ENCODE peak calls at places on chromosomes 11 and 22, in five cellular contexts. One of them, this sample, is unnamed.

GRCh38 chr11:34080609-34081008 is 24.8 kb upstream of the NAT10 start:
- DNase-seq in body of pancreas: no peak
- DNase-seq in lower lobe of right lung: no peak
- DNase-seq in IMR-90: no peak
- DNase-seq in CD8-positive, alpha-beta memory T cell: no peak
- DNase-seq in this sample: no peak

GRCh38 chr11:91926967-91927366 is 297.7 kb upstream of the FAT3 start:
- DNase-seq in CD8-positive, alpha-beta memory T cell: no peak
- DNase-seq in lower lobe of right lung: no peak
- DNase-seq in IMR-90: no peak
- DNase-seq in body of pancreas: peak; percentile 26
- DNase-seq in this sample: no peak

GRCh38 chr22:38314992-38315800 is 2.0 kb downstream of the CSNK1E start:
- DNase-seq in lower lobe of right lung: no peak
- DNase-seq in IMR-90: peak; percentile 35
- DNase-seq in CD8-positive, alpha-beta memory T cell: peak; percentile 35
- DNase-seq in body of pancreas: peak; percentile 57
- DNase-seq in this sample: peak; percentile 46

GRCh38 chr22:37661160-37661924 is 2.8 kb downstream of the PDXP start:
- DNase-seq in lower lobe of right lung: no peak
- DNase-seq in body of pancreas: no peak
- DNase-seq in IMR-90: peak; percentile 82
- DNase-seq in CD8-positive, alpha-beta memory T cell: peak; percentile 53
- DNase-seq in this sample: peak; percentile 24

GRCh38 chr11:67613960-67614715 is 7.4 kb downstream of the NDUFV1 start:
- DNase-seq in lower lobe of right lung: peak; percentile 76
- DNase-seq in IMR-90: peak; percentile 13
- DNase-seq in CD8-positive, alpha-beta memory T cell: peak; percentile 85
- DNase-seq in body of pancreas: peak; percentile 66
- DNase-seq in this sample: peak; percentile 88

GRCh38 chr22:35977136-35977535 is 51.5 kb downstream of the RBFOX2 start:
- DNase-seq in lower lobe of right lung: no peak
- DNase-seq in IMR-90: peak; percentile 85
- DNase-seq in body of pancreas: no peak
- DNase-seq in CD8-positive, alpha-beta memory T cell: no peak
- DNase-seq in this sample: no peak

GRCh38 chr11:61092908-61093763 is 9.2 kb upstream of the CD5 start:
- DNase-seq in CD8-positive, alpha-beta memory T cell: no peak
- DNase-seq in lower lobe of right lung: no peak
- DNase-seq in body of pancreas: no peak
- DNase-seq in IMR-90: no peak
- DNase-seq in this sample: no peak

GRCh38 chr11:131767421-131767820 is 397.0 kb downstream of the NTM start:
- DNase-seq in CD8-positive, alpha-beta memory T cell: no peak
- DNase-seq in IMR-90: peak; percentile 74
- DNase-seq in body of pancreas: no peak
- DNase-seq in lower lobe of right lung: no peak
- DNase-seq in this sample: no peak

GRCh38 chr11:17572791-17573460 is 25.9 kb downstream of the OTOG start:
- DNase-seq in body of pancreas: no peak
- DNase-seq in lower lobe of right lung: no peak
- DNase-seq in CD8-positive, alpha-beta memory T cell: no peak
- DNase-seq in IMR-90: no peak
- DNase-seq in this sample: no peak

GRCh38 chr11:67022961-67023956 is at the start of gene SYT12:
- DNase-seq in CD8-positive, alpha-beta memory T cell: peak; percentile 12
- DNase-seq in lower lobe of right lung: no peak
- DNase-seq in IMR-90: no peak
- DNase-seq in body of pancreas: no peak
- DNase-seq in this sample: no peak

GRCh38 chr11:36135062-36135461 is 154.2 kb downstream of the COMMD9 start:
- DNase-seq in lower lobe of right lung: no peak
- DNase-seq in body of pancreas: no peak
- DNase-seq in CD8-positive, alpha-beta memory T cell: no peak
- DNase-seq in IMR-90: no peak
- DNase-seq in this sample: no peak

GRCh38 chr11:16511109-16511806 is 154.9 kb upstream of the SOX6 start:
- DNase-seq in CD8-positive, alpha-beta memory T cell: no peak
- DNase-seq in lower lobe of right lung: no peak
- DNase-seq in body of pancreas: no peak
- DNase-seq in IMR-90: peak; percentile 96
- DNase-seq in this sample: no peak

GRCh38 chr22:40042312-40042711 is 47.6 kb downstream of the FAM83F start:
- DNase-seq in CD8-positive, alpha-beta memory T cell: no peak
- DNase-seq in body of pancreas: no peak
- DNase-seq in lower lobe of right lung: no peak
- DNase-seq in IMR-90: no peak
- DNase-seq in this sample: no peak

GRCh38 chr22:50696799-50697561 is 24.4 kb downstream of the SHANK3 start:
- DNase-seq in lower lobe of right lung: peak; percentile 41
- DNase-seq in CD8-positive, alpha-beta memory T cell: no peak
- DNase-seq in IMR-90: no peak
- DNase-seq in body of pancreas: peak; percentile 20
- DNase-seq in this sample: no peak
- H3K4me3 ChIP-seq in lower lobe of right lung: peak overlapping the region; percentile 43
- H3K4me3 ChIP-seq in CD8-positive, alpha-beta memory T cell: no peak overlapping the region
- H3K4me3 ChIP-seq in IMR-90: peak overlapping the region; percentile 48
- H3K4me3 ChIP-seq in body of pancreas: no peak overlapping the region
- H3K4me3 ChIP-seq in this sample: no peak overlapping the region

DNA sequence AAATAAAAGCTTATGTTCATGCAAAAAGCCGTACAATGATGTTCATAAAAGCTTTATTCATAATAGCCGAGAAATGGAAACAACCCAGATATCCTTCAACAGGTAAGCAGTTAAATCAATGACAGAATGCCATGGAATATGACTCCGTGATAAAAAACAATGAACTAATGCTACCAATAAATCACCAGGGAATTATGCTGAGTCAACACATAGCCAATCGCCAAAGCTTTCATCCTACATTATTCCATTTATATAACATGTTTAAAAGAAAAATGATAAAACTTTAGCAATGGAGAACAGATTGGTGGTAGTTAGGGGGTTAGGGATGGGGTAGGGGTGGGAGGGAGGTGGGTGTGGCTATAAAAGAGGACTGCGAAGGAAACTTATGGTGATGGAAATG is 356.4 kb downstream of the TENM4 start:
- DNase-seq in CD8-positive, alpha-beta memory T cell: no peak
- DNase-seq in body of pancreas: no peak
- DNase-seq in IMR-90: no peak
- DNase-seq in lower lobe of right lung: no peak
- DNase-seq in this sample: no peak
- H3K27ac ChIP-seq in CD8-positive, alpha-beta memory T cell: no peak overlapping the region
- H3K27ac ChIP-seq in body of pancreas: no peak overlapping the region
- H3K27ac ChIP-seq in IMR-90: no peak overlapping the region
- H3K27ac ChIP-seq in lower lobe of right lung: no peak overlapping the region
- H3K27ac ChIP-seq in this sample: no peak overlapping the region

DNA sequence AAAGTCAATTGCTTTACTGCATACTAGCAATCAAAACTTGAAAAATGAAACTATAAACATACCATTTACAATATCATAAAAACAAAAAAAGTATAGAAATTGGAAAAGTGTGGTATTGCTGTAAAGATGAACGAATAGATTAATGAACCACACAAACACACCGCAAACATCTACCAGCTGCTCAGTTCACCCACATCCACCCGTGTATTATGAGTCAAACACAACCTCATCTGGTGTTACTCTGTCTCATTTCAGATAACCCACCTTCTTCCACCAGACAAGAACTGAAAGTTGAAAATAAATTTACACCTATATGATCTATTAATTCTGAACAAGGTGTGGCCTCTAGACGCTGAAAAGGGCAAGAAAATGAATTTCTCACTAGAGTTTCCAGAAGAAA is 53.3 kb downstream of the BLID start:
- DNase-seq in CD8-positive, alpha-beta memory T cell: no peak
- DNase-seq in body of pancreas: no peak
- DNase-seq in IMR-90: no peak
- DNase-seq in lower lobe of right lung: no peak
- DNase-seq in this sample: no peak
- H3K36me3 ChIP-seq in CD8-positive, alpha-beta memory T cell: no peaks in the 10 kb centered on the region
- H3K36me3 ChIP-seq in body of pancreas: no peaks in the 10 kb centered on the region
- H3K36me3 ChIP-seq in IMR-90: peaks cover 21% of the 10 kb centered on the region
- H3K36me3 ChIP-seq in lower lobe of right lung: no peaks in the 10 kb centered on the region
- H3K36me3 ChIP-seq in this sample: no peaks in the 10 kb centered on the region

GRCh38 chr11:134332782-134333181 is 994 bp downstream of the GLB1L2 start:
- DNase-seq in lower lobe of right lung: no peak
- DNase-seq in IMR-90: no peak
- DNase-seq in CD8-positive, alpha-beta memory T cell: no peak
- DNase-seq in body of pancreas: no peak
- DNase-seq in this sample: no peak

GRCh38 chr11:134331565-134332188 is at the start of gene GLB1L2:
- DNase-seq in CD8-positive, alpha-beta memory T cell: peak; percentile 79
- DNase-seq in lower lobe of right lung: peak; percentile 79
- DNase-seq in IMR-90: no peak
- DNase-seq in body of pancreas: peak; percentile 85
- DNase-seq in this sample: peak; percentile 79

GRCh38 chr11:134333312-134333711 is 1.5 kb downstream of the GLB1L2 start:
- DNase-seq in IMR-90: no peak
- DNase-seq in lower lobe of right lung: no peak
- DNase-seq in CD8-positive, alpha-beta memory T cell: no peak
- DNase-seq in body of pancreas: no peak
- DNase-seq in this sample: no peak

GRCh38 chr11:134330611-134331564 is 900 bp upstream of the GLB1L2 start:
- DNase-seq in body of pancreas: no peak
- DNase-seq in CD8-positive, alpha-beta memory T cell: no peak
- DNase-seq in IMR-90: no peak
- DNase-seq in lower lobe of right lung: no peak
- DNase-seq in this sample: no peak

DNA sequence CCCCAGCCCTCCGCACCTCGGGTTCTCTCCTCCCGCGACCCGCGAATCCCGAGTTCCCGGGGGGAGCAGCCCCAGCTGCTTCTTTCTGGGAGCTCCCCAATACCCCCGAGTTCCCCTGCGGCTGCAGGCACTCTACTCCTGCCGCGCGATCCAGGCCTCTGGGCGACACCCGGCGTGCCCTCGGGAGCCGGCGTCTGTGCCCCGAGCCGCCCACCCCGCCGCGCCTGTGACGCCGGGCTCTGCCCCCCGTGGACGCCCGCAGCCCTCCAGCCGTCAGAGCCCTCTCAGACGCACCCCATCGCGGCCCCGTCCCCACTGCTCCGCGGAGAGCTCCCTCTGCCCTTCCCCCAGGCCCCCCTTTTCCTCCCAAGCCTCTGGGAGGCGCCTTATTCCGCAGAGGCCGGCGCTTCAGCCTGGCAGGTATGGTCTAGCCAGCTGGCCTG is 422 bp downstream of the GLB1L2 start:
- DNase-seq in body of pancreas: peak; percentile 37
- DNase-seq in IMR-90: no peak
- DNase-seq in lower lobe of right lung: no peak
- DNase-seq in CD8-positive, alpha-beta memory T cell: no peak
- DNase-seq in this sample: peak; percentile 39
- H3K4me3 ChIP-seq in body of pancreas: peak overlapping the region; percentile 30
- H3K4me3 ChIP-seq in IMR-90: no peak overlapping the region
- H3K4me3 ChIP-seq in lower lobe of right lung: peak overlapping the region; percentile 63
- H3K4me3 ChIP-seq in CD8-positive, alpha-beta memory T cell: peak overlapping the region; percentile 67
- H3K4me3 ChIP-seq in this sample: no peak overlapping the region

DNA sequence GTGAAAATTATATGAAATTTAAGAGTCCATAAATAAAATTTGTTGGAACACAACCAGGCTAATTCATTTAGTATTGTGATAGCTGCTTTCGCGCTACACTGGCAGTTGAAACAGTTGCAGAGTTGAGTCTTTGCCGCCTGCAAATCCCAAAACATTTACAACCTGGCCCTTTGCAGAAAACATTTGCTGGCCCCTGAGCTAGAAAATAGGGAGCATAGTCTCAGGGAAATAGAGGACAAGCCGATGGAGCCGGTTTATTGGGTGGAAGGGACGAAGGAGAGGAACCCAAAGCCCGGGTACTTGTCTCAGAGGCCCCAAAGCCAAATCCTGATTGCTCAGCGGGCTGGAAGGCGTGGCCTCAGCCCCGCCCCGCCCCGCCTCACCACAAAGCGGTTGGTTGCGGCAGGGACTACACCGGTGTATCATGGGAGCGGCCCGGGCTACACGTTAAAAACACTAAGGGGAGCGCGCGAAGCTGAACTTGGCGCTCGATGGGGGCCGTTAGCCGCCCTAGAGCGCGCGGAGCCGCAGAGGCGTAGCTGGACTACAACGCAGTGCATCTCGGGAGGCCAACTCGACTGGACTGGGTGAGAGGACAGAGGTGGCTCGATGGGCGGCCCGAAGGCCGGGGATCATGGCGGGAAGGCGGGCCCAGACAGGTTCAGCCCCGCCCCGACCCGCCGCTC is 347 bp upstream of the SAC3D1 start:
- DNase-seq in body of pancreas: peak; percentile 88
- DNase-seq in lower lobe of right lung: peak; percentile 94
- DNase-seq in CD8-positive, alpha-beta memory T cell: peak; percentile 85
- DNase-seq in IMR-90: peak; percentile 93
- DNase-seq in this sample: peak; percentile 91
- H3K27ac ChIP-seq in body of pancreas: peak overlapping the region; percentile 92
- H3K27ac ChIP-seq in lower lobe of right lung: peak overlapping the region; percentile 91
- H3K27ac ChIP-seq in CD8-positive, alpha-beta memory T cell: peak overlapping the region; percentile 72
- H3K27ac ChIP-seq in IMR-90: peak overlapping the region; percentile 89
- H3K27ac ChIP-seq in this sample: peak overlapping the region; percentile 61

DNA sequence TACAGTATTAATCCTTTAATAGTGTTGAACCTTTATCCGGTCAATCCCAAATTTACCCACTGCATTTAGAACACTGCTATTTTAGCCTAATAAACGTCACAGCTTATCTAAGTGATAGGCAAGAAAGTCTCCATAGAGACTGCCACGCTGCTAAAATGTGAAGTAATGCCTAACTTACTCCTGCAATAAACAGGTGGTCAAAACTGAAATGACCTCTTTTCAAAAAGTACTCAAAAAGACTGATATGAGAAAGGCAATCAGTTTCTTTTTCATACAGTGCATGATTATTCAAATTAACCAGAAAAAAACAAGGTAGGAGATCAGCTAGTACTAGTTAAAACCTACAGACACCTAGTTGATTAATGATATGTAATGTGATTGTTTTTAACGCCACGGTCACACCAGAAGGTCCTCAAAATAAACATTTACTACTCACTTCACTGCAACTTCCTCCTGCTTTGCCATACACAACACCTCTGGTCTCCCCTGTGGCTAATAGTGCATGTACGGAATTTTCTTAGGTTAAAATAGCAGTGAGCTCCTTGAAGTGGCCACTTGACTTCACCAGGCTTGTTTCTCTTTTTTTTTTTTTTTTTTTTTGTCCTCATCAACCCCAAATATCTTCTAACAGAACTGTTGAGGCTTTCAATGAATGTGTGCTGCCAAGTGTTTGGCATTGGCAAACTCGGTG is 8.8 kb downstream of the ATP5MG start:
- DNase-seq in body of pancreas: no peak
- DNase-seq in lower lobe of right lung: no peak
- DNase-seq in CD8-positive, alpha-beta memory T cell: no peak
- DNase-seq in IMR-90: no peak
- DNase-seq in this sample: no peak
- H3K36me3 ChIP-seq in body of pancreas: peaks cover 8% of the 10 kb centered on the region
- H3K36me3 ChIP-seq in lower lobe of right lung: peaks cover 56% of the 10 kb centered on the region
- H3K36me3 ChIP-seq in CD8-positive, alpha-beta memory T cell: peaks cover 8% of the 10 kb centered on the region
- H3K36me3 ChIP-seq in IMR-90: peaks cover 17% of the 10 kb centered on the region
- H3K36me3 ChIP-seq in this sample: peaks cover 33% of the 10 kb centered on the region

DNA sequence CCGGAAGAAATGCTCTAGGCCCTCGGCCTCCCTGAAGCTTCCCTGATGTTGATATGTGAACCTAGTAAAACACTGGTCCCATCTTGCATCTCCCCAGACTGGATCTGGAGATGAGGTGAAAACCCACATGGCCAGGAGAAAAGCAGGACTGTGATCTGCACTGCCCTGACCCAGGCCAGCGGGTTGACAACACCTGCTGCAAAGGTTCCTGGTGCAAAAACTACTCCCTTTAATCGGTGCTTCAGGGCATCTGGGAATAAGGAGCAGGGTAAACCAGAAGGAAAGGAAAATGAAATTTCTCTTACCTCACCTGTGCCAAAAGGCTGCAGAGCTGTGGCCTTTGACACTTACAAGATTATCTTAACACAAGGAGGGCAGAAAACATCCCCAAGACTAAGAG is 30.6 kb downstream of the PACSIN2 start:
- DNase-seq in lower lobe of right lung: no peak
- DNase-seq in CD8-positive, alpha-beta memory T cell: no peak
- DNase-seq in body of pancreas: no peak
- DNase-seq in IMR-90: no peak
- DNase-seq in this sample: no peak
- H3K4me3 ChIP-seq in lower lobe of right lung: no peak overlapping the region
- H3K4me3 ChIP-seq in CD8-positive, alpha-beta memory T cell: no peak overlapping the region
- H3K4me3 ChIP-seq in body of pancreas: no peak overlapping the region
- H3K4me3 ChIP-seq in IMR-90: no peak overlapping the region
- H3K4me3 ChIP-seq in this sample: no peak overlapping the region